ENCODE peak calls at places on chromosomes 6 and 20, in four cellular contexts. One of them, this sample, is unnamed.
A peak's percentile ranks its signal among the peaks of the same experiment; 100 is the strongest.

GRCh38 chr6:167238694-167239467 is 52.2 kb upstream of the UNC93A start:
- DNase-seq in heart right ventricle: no peak
- DNase-seq in psoas muscle: no peak
- DNase-seq in cardiac fibroblast: no peak
- DNase-seq in this sample: no peak

GRCh38 chr6:127381384-127381783 is 38.0 kb upstream of the ECHDC1 start:
- DNase-seq in cardiac fibroblast: no peak
- DNase-seq in heart right ventricle: no peak
- DNase-seq in psoas muscle: no peak
- DNase-seq in this sample: no peak

GRCh38 chr6:121531658-121532167 is 96.3 kb downstream of the GJA1 start:
- DNase-seq in cardiac fibroblast: no peak
- DNase-seq in heart right ventricle: no peak
- DNase-seq in psoas muscle: no peak
- DNase-seq in this sample: no peak

GRCh38 chr6:79375635-79376425 is 141.3 kb upstream of the HMGN3 start:
- DNase-seq in heart right ventricle: no peak
- DNase-seq in cardiac fibroblast: peak; percentile 5
- DNase-seq in psoas muscle: no peak
- DNase-seq in this sample: no peak

GRCh38 chr20:50559149-50559548 is 49.0 kb downstream of the PTPN1 start:
- DNase-seq in heart right ventricle: no peak
- DNase-seq in cardiac fibroblast: peak; percentile 38
- DNase-seq in psoas muscle: no peak
- DNase-seq in this sample: no peak

GRCh38 chr20:23362392-23363256 is 642 bp downstream of the GZF1 start:
- DNase-seq in heart right ventricle: no peak
- DNase-seq in cardiac fibroblast: peak; percentile 40
- DNase-seq in psoas muscle: peak; percentile 77
- DNase-seq in this sample: no peak

GRCh38 chr6:44012078-44012493 is 115.2 kb downstream of the MRPL14 start:
- DNase-seq in heart right ventricle: no peak
- DNase-seq in psoas muscle: no peak
- DNase-seq in cardiac fibroblast: peak; percentile 98
- DNase-seq in this sample: no peak

GRCh38 chr6:15936503-15936902 is 192.4 kb upstream of the MYLIP start:
- DNase-seq in cardiac fibroblast: no peak
- DNase-seq in heart right ventricle: no peak
- DNase-seq in psoas muscle: no peak
- DNase-seq in this sample: no peak

GRCh38 chr20:3229798-3230197 is 9.2 kb downstream of the SLC4A11 start:
- DNase-seq in heart right ventricle: no peak
- DNase-seq in psoas muscle: no peak
- DNase-seq in cardiac fibroblast: no peak
- DNase-seq in this sample: no peak

GRCh38 chr6:108114861-108115597 is 40.5 kb upstream of the OSTM1 start:
- DNase-seq in cardiac fibroblast: peak; percentile 80
- DNase-seq in psoas muscle: peak; percentile 70
- DNase-seq in heart right ventricle: peak; percentile 68
- DNase-seq in this sample: peak; percentile 52

GRCh38 chr6:52962701-52963100 is 32.4 kb downstream of the GSTA4 start:
- DNase-seq in heart right ventricle: no peak
- DNase-seq in psoas muscle: no peak
- DNase-seq in cardiac fibroblast: no peak
- DNase-seq in this sample: no peak

GRCh38 chr6:109349419-109349987 is 32.8 kb downstream of the CD164 start:
- DNase-seq in heart right ventricle: no peak
- DNase-seq in cardiac fibroblast: peak; percentile 85
- DNase-seq in psoas muscle: no peak
- DNase-seq in this sample: peak; percentile 60

GRCh38 chr6:109449789-109450673 is 5.5 kb downstream of the MICAL1 start:
- DNase-seq in heart right ventricle: no peak
- DNase-seq in psoas muscle: no peak
- DNase-seq in cardiac fibroblast: no peak
- DNase-seq in this sample: no peak

GRCh38 chr6:1495344-1495743 is 106.0 kb downstream of the FOXF2 start:
- DNase-seq in cardiac fibroblast: no peak
- DNase-seq in heart right ventricle: no peak
- DNase-seq in psoas muscle: no peak
- DNase-seq in this sample: no peak

GRCh38 chr6:168188974-168189678 is 110.1 kb upstream of the FRMD1 start:
- DNase-seq in psoas muscle: no peak
- DNase-seq in cardiac fibroblast: no peak
- DNase-seq in heart right ventricle: no peak
- DNase-seq in this sample: no peak

GRCh38 chr6:10478187-10479040 is 42.7 kb upstream of the GCNT2 start:
- DNase-seq in heart right ventricle: no peak
- DNase-seq in cardiac fibroblast: peak; percentile 56
- DNase-seq in psoas muscle: no peak
- DNase-seq in this sample: no peak

GRCh38 chr6:37262446-37263026 is 4.6 kb upstream of the TMEM217 start:
- DNase-seq in psoas muscle: no peak
- DNase-seq in cardiac fibroblast: no peak
- DNase-seq in heart right ventricle: no peak
- DNase-seq in this sample: no peak

GRCh38 chr6:14059791-14060436 is 57.7 kb upstream of the CD83 start:
- DNase-seq in heart right ventricle: peak; percentile 47
- DNase-seq in cardiac fibroblast: no peak
- DNase-seq in psoas muscle: no peak
- DNase-seq in this sample: no peak

GRCh38 chr20:49657118-49657901 is 56.4 kb downstream of the B4GALT5 start:
- DNase-seq in cardiac fibroblast: peak; percentile 75
- DNase-seq in psoas muscle: no peak
- DNase-seq in heart right ventricle: no peak
- DNase-seq in this sample: no peak

GRCh38 chr20:40807094-40807623 is 118.1 kb upstream of the MAFB start:
- DNase-seq in psoas muscle: no peak
- DNase-seq in heart right ventricle: no peak
- DNase-seq in cardiac fibroblast: no peak
- DNase-seq in this sample: no peak

GRCh38 chr20:1876975-1877603 is 18.1 kb upstream of the SIRPA start:
- DNase-seq in heart right ventricle: no peak
- DNase-seq in cardiac fibroblast: no peak
- DNase-seq in psoas muscle: peak; percentile 13
- DNase-seq in this sample: no peak

GRCh38 chr6:35166160-35166919 is 25.2 kb upstream of the TCP11 start:
- DNase-seq in cardiac fibroblast: peak; percentile 48
- DNase-seq in psoas muscle: no peak
- DNase-seq in heart right ventricle: no peak
- DNase-seq in this sample: no peak

GRCh38 chr20:62583424-62583920 is 58.8 kb upstream of the SLCO4A1 start:
- DNase-seq in psoas muscle: no peak
- DNase-seq in heart right ventricle: no peak
- DNase-seq in cardiac fibroblast: no peak
- DNase-seq in this sample: no peak

GRCh38 chr6:15312500-15312899 is 66.6 kb downstream of the JARID2 start:
- DNase-seq in cardiac fibroblast: peak; percentile 62
- DNase-seq in heart right ventricle: no peak
- DNase-seq in psoas muscle: no peak
- DNase-seq in this sample: no peak

GRCh38 chr6:69362209-69362608 is 434.6 kb downstream of the LMBRD1 start:
- DNase-seq in heart right ventricle: no peak
- DNase-seq in psoas muscle: no peak
- DNase-seq in cardiac fibroblast: no peak
- DNase-seq in this sample: no peak

GRCh38 chr20:52914870-52915269 is 57.3 kb upstream of the TSHZ2 start:
- DNase-seq in psoas muscle: no peak
- DNase-seq in heart right ventricle: no peak
- DNase-seq in cardiac fibroblast: no peak
- DNase-seq in this sample: no peak

GRCh38 chr6:5905431-5906339 is 101.0 kb downstream of the NRN1 start:
- DNase-seq in heart right ventricle: peak; percentile 73
- DNase-seq in psoas muscle: peak; percentile 92
- DNase-seq in cardiac fibroblast: peak; percentile 79
- DNase-seq in this sample: peak; percentile 50

GRCh38 chr6:82971877-82972460 is 93.7 kb downstream of the UBE3D start:
- DNase-seq in heart right ventricle: no peak
- DNase-seq in cardiac fibroblast: no peak
- DNase-seq in psoas muscle: no peak
- DNase-seq in this sample: no peak

GRCh38 chr6:33588894-33589293 is 8.8 kb upstream of the BAK1 start:
- DNase-seq in heart right ventricle: no peak
- DNase-seq in psoas muscle: no peak
- DNase-seq in cardiac fibroblast: no peak
- DNase-seq in this sample: no peak

GRCh38 chr6:141562801-141563763 is 569.6 kb upstream of the GJE1 start:
- DNase-seq in psoas muscle: peak; percentile 50
- DNase-seq in cardiac fibroblast: peak; percentile 97
- DNase-seq in heart right ventricle: peak; percentile 23
- DNase-seq in this sample: peak; percentile 70

GRCh38 chr6:141561154-141561553 is 571.6 kb upstream of the GJE1 start:
- DNase-seq in heart right ventricle: no peak
- DNase-seq in cardiac fibroblast: no peak
- DNase-seq in psoas muscle: no peak
- DNase-seq in this sample: no peak

GRCh38 chr6:141562181-141562800 is 570.4 kb upstream of the GJE1 start:
- DNase-seq in psoas muscle: peak; percentile 55
- DNase-seq in cardiac fibroblast: no peak
- DNase-seq in heart right ventricle: peak; percentile 49
- DNase-seq in this sample: no peak
- H3K4me3 ChIP-seq in psoas muscle: peak overlapping the region; percentile 59
- H3K4me3 ChIP-seq in cardiac fibroblast: peak overlapping the region; percentile 5
- H3K4me3 ChIP-seq in heart right ventricle: peak overlapping the region; percentile 36
- H3K4me3 ChIP-seq in this sample: peak overlapping the region; percentile 19

GRCh38 chr20:34834459-34834893 is 9.0 kb upstream of the NCOA6 start:
- DNase-seq in psoas muscle: no peak
- DNase-seq in cardiac fibroblast: peak; percentile 54
- DNase-seq in heart right ventricle: no peak
- DNase-seq in this sample: no peak
- TF ChIP-seq CTCF in psoas muscle: peak; percentile 44
- TF ChIP-seq CTCF in cardiac fibroblast: peak; percentile 13
- TF ChIP-seq CTCF in heart right ventricle: peak; percentile 38
- TF ChIP-seq CTCF in this sample: peak; percentile 20

DNA sequence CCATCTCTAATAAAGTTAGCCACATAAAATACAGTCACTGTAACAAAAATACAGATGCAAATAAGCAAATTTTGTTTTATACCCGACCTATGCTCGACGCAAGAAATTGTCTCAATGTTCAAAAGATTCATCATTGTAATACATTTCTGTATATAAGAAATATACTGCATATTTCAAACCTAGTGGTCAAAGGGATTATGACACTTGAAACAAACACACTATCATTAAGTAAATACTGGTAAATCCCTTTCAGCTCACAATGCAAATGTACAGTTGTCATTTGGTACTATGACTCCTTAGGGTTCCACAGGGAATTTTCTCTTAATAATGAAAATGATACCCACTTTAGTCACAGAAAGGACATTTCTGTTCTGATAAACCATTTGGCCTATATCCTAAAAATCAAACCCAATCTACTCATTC is 2.2 kb downstream of the HIVEP2 start:
- DNase-seq in heart right ventricle: no peak
- DNase-seq in psoas muscle: no peak
- DNase-seq in cardiac fibroblast: peak; percentile 75
- DNase-seq in this sample: no peak
- H3K4me3 ChIP-seq in heart right ventricle: no peak overlapping the region
- H3K4me3 ChIP-seq in psoas muscle: peak overlapping the region; percentile 94
- H3K4me3 ChIP-seq in cardiac fibroblast: no peak overlapping the region
- H3K4me3 ChIP-seq in this sample: no peak overlapping the region

GRCh38 chr20:56345911-56346310 is 12.9 kb upstream of the FAM210B start:
- DNase-seq in cardiac fibroblast: no peak
- DNase-seq in psoas muscle: no peak
- DNase-seq in heart right ventricle: no peak
- DNase-seq in this sample: no peak

GRCh38 chr20:56342783-56343182 is 16.0 kb upstream of the FAM210B start:
- DNase-seq in cardiac fibroblast: no peak
- DNase-seq in heart right ventricle: no peak
- DNase-seq in psoas muscle: no peak
- DNase-seq in this sample: no peak

GRCh38 chr20:56348306-56348695 is 10.5 kb upstream of the FAM210B start:
- DNase-seq in heart right ventricle: no peak
- DNase-seq in cardiac fibroblast: no peak
- DNase-seq in psoas muscle: no peak
- DNase-seq in this sample: no peak

GRCh38 chr20:56347628-56348305 is 11.0 kb upstream of the FAM210B start:
- DNase-seq in psoas muscle: no peak
- DNase-seq in heart right ventricle: no peak
- DNase-seq in cardiac fibroblast: no peak
- DNase-seq in this sample: no peak

GRCh38 chr20:56343861-56344381 is 14.9 kb upstream of the FAM210B start:
- DNase-seq in heart right ventricle: peak; percentile 41
- DNase-seq in psoas muscle: no peak
- DNase-seq in cardiac fibroblast: peak; percentile 46
- DNase-seq in this sample: no peak
- TF ChIP-seq CTCF in heart right ventricle: peak; percentile 35
- TF ChIP-seq CTCF in psoas muscle: peak; percentile 44
- TF ChIP-seq CTCF in cardiac fibroblast: peak; percentile 68
- TF ChIP-seq CTCF in this sample: peak; percentile 75

GRCh38 chr20:63705232-63706026 is 2.3 kb downstream of the ARFRP1 start:
- DNase-seq in psoas muscle: peak; percentile 34
- DNase-seq in heart right ventricle: no peak
- DNase-seq in cardiac fibroblast: no peak
- DNase-seq in this sample: no peak
- H3K4me3 ChIP-seq in psoas muscle: no peak overlapping the region
- H3K4me3 ChIP-seq in heart right ventricle: no peak overlapping the region
- H3K4me3 ChIP-seq in cardiac fibroblast: no peak overlapping the region
- H3K4me3 ChIP-seq in this sample: no peak overlapping the region

GRCh38 chr6:154937306-154938244 is 57.5 kb upstream of the TIAM2 start:
- DNase-seq in heart right ventricle: no peak
- DNase-seq in psoas muscle: no peak
- DNase-seq in cardiac fibroblast: no peak
- DNase-seq in this sample: no peak
- TF ChIP-seq CTCF in heart right ventricle: no peak
- TF ChIP-seq CTCF in psoas muscle: no peak
- TF ChIP-seq CTCF in cardiac fibroblast: no peak
- TF ChIP-seq CTCF in this sample: no peak

GRCh38 chr20:36860339-36860738 is 15.6 kb upstream of the TLDC2 start:
- DNase-seq in cardiac fibroblast: no peak
- DNase-seq in heart right ventricle: no peak
- DNase-seq in psoas muscle: no peak
- DNase-seq in this sample: no peak
- H3K4me3 ChIP-seq in cardiac fibroblast: no peak overlapping the region
- H3K4me3 ChIP-seq in heart right ventricle: no peak overlapping the region
- H3K4me3 ChIP-seq in psoas muscle: no peak overlapping the region
- H3K4me3 ChIP-seq in this sample: no peak overlapping the region

DNA sequence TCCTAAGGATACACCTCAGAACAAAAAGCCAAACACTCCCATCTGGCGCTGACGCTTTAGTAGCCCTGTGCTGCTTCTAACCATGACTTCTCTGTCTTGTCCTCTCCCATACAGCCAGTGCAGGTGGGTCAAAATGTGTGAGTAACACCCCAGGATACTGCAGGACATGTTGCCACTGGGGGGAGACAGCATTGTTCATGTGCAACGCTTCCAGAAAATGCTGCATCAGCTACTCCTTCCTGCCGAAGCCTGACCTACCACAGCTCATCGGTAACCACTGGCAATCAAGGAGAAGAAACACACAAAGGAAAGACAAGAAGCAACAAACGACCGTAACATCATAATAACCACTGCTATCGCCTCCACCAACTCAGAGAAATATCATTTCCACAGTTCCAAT is 1.4 kb downstream of the DEFB132 start:
- DNase-seq in cardiac fibroblast: peak; percentile 32
- DNase-seq in heart right ventricle: no peak
- DNase-seq in psoas muscle: no peak
- DNase-seq in this sample: no peak
- TF ChIP-seq CTCF in cardiac fibroblast: peak; percentile 28
- TF ChIP-seq CTCF in heart right ventricle: no peak
- TF ChIP-seq CTCF in psoas muscle: no peak
- TF ChIP-seq CTCF in this sample: peak; percentile 27

This sample was measured in retinal pigment epithelial cell.